ENCODE peak calls at places on chromosomes 4 and X, in four cellular contexts. Z, U, B and D are unnamed samples. For H3K4me1, the result is how much of the 10 kb centered on the place peaks cover.

GRCh38 chr4:15649914-15650545 is 5.1 kb downstream of the FBXL5 start:
- DNase-seq in B (peak), Z (peak), U (no peak), D (peak)

GRCh38 chr4:108081251-108081650 is 87.5 kb downstream of the LEF1 start:
- DNase-seq in U (no peak), B (no peak), Z (no peak), D (no peak)

GRCh38 chr4:170736710-170737109 is 647.0 kb upstream of the AADAT start:
- DNase-seq in Z (no peak), U (no peak), B (peak), D (peak)

GRCh38 chrX:139077303-139078131 is 366.0 kb upstream of the FGF13 start:
- DNase-seq in B (peak), U (no peak), Z (no peak), D (peak)

GRCh38 chr4:56671860-56672259 is 9.2 kb downstream of the HOPX start:
- DNase-seq in Z (no peak), U (no peak), B (no peak), D (no peak)

GRCh38 chr4:138438608-138439007 is 196.5 kb upstream of the SLC7A11 start:
- DNase-seq in U (no peak), Z (no peak), B (no peak), D (no peak)

GRCh38 chrX:96979766-96980165 is 96.1 kb downstream of the RPA4 start:
- DNase-seq in B (no peak), U (no peak), Z (no peak), D (no peak)

GRCh38 chr4:107734120-107734519 is 14.1 kb upstream of the PAPSS1 start:
- DNase-seq in Z (no peak), U (no peak), B (peak), D (no peak)

GRCh38 chr4:137425281-137425680 is 107.0 kb downstream of the PCDH18 start:
- DNase-seq in B (no peak), U (no peak), Z (no peak), D (no peak)

GRCh38 chrX:154307207-154307606 is 11.6 kb downstream of the TKTL1 start:
- DNase-seq in B (no peak), U (no peak), Z (no peak), D (no peak)

GRCh38 chr4:866761-867390 is 40.9 kb upstream of the CPLX1 start:
- DNase-seq in B (peak), Z (no peak), U (no peak), D (peak)

GRCh38 chr4:141807073-141807472 is 170.7 kb downstream of the IL15 start:
- DNase-seq in Z (no peak), U (no peak), B (peak), D (peak)

GRCh38 chr4:55475394-55476243 is 71.1 kb downstream of the CLOCK start:
- DNase-seq in Z (no peak), U (no peak), B (peak), D (peak)

GRCh38 chr4:15231265-15232091 is 196.4 kb upstream of the C1QTNF7 start:
- DNase-seq in U (peak), B (peak), Z (peak), D (peak)

GRCh38 chr4:27484216-27484615 is 623.6 kb downstream of the STIM2 start:
- DNase-seq in U (no peak), B (no peak), Z (no peak), D (no peak)

GRCh38 chrX:48468693-48469691 is 1.1 kb downstream of the SLC38A5 start:
- DNase-seq in B (no peak), Z (peak), U (no peak), D (no peak)
- H3K27ac ChIP-seq in B (no peak), Z (peak), U (no peak), D (peak)

DNA sequence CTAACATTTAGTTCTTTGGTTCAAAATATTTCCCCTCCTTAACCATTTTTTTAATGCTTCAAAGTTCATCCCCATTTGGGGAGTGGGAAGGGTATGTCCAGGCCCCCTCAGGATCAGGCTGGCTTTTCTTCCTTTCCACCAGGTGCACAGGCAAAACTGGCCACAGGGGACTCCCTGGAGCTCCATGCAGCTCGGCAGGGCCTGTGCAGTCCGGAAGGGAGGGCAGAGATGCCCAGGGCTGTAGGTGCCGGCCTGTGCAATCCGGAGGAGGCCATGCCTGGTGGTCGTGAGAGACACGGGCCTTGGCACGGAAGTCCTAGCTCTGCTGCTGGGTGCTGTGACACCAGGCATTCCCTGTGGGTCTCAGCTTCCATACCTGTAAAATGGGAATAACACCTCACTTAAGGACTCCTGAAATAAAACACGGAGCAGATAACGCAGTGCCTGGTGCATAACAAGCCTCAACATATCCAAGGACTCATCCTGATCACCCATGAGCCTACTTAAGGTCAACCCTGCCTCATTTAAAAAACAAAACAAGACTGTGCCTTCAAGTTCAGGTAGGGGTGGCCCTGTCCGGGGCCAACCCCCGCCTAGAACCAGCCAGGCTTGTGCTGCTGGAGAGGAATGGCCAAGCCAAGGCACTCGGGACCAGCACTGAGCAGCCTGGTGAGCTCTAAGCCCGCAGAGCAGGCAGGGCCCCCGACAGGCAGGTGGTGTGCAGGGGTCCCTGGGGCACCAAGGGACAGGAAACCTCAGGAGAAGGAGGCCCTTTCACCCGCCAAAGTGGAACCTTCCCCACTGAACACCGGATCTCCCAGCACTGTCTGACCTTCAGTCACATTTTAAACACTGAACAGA is 21.2 kb upstream of the CYP4V2 start:
- DNase-seq in B (peak), Z (no peak), U (no peak), D (no peak)
- TF ChIP-seq CTCF in B (no peak), Z (no peak), U (no peak), D (no peak)

GRCh38 chrX:65702956-65703355 is 35.5 kb downstream of the MSN start:
- DNase-seq in U (no peak), Z (no peak), B (no peak), D (no peak)
- H3K4me1 ChIP-seq in U (under half), Z (under half), B (under half), D (under half)

GRCh38 chr4:103197765-103198110 is 405 bp downstream of the CENPE start:
- DNase-seq in B (no peak), U (no peak), Z (no peak), D (no peak)
- H3K27ac ChIP-seq in B (peak), U (peak), Z (peak), D (peak)

GRCh38 chrX:71579136-71579989 is 1.1 kb downstream of the GCNA start:
- DNase-seq in B (no peak), Z (peak), U (no peak), D (no peak)

GRCh38 chrX:71581210-71581609 is 3.0 kb downstream of the GCNA start:
- DNase-seq in U (no peak), Z (no peak), B (no peak), D (no peak)

GRCh38 chrX:71577682-71578081 is 555 bp upstream of the GCNA start:
- DNase-seq in B (no peak), U (no peak), Z (no peak), D (no peak)

GRCh38 chrX:71579990-71580380 is 1.7 kb downstream of the GCNA start:
- DNase-seq in U (no peak), Z (no peak), B (no peak), D (no peak)

GRCh38 chrX:71578253-71579135 is at the start of gene GCNA:
- DNase-seq in U (no peak), Z (peak), B (no peak), D (no peak)
- TF ChIP-seq CTCF in U (no peak), Z (no peak), B (no peak), D (no peak)

DNA sequence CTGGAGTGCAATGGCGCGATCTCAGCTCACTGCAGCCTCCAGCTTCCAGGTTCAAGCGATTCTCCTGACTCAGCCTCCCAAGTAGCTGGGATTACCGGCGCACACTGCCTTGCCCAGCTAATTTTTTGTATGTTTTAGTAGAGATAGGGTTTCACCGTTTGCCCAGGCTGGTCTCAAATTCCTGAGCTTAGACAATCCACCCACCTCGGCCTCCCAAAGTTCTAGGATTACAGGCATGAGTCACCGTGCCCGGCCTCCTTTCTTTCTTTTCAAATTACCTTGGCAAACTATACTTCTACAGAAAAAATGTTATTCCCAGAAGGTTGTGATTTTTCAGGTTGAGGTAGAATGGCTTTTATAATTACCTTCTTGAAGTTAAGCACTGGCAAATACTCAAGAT is 321.9 kb upstream of the PRPS2 start:
- DNase-seq in Z (no peak), B (peak), U (no peak), D (no peak)
- H3K4me1 ChIP-seq in Z (under half), B (under half), U (under half), D (under half)

DNA sequence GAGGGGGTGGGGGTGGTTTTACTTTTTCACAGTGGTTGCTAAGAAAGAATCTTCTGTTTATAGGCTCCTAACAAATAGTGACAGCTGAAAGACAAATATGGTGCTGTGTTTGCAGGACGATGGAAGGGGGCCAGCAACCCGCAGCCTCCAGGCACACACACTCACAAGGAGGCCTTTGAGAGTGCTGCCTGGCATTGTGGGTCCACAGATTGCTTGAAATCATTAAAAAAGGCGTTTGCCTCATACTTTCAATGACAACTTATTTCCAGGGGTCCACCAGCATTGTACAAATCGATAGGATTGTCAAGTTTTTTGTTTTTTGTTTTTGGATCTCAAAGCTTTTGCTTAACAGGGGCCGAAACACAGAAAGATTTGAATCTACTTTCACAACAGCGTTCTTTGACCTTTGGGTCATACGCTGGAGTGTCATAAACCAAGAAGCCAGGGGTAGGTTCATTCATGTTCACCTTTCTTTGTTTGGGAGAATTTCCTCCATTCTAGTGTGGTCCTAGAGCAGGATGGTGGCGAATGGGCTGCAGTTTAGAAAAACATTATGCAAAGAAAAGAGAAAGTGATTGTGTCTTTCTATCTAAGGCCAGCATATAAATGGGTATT is 32.6 kb upstream of the PDLIM3 start:
- DNase-seq in U (peak), B (no peak), Z (no peak), D (no peak)
- H3K27ac ChIP-seq in U (peak), B (no peak), Z (no peak), D (no peak)